ENCODE peak calls at places on chromosome 14, in five cellular contexts. One of them, this sample, is unnamed.

GRCh38 chr14:105475916-105476845 is 1.6 kb downstream of the CRIP2 start:
- DNase-seq in upper lobe of right lung: no peak
- DNase-seq in prostate gland: no peak
- DNase-seq in heart left ventricle: peak
- DNase-seq in activated CD4-positive, CD25-positive, alpha-beta regulatory T cell: no peak
- DNase-seq in this sample: no peak

GRCh38 chr14:89427426-89428162 is 10.6 kb upstream of the FOXN3 start:
- DNase-seq in upper lobe of right lung: peak
- DNase-seq in heart left ventricle: no peak
- DNase-seq in activated CD4-positive, CD25-positive, alpha-beta regulatory T cell: no peak
- DNase-seq in prostate gland: peak
- DNase-seq in this sample: no peak

GRCh38 chr14:51834218-51834617 is 26.2 kb upstream of the GNG2 start:
- DNase-seq in heart left ventricle: no peak
- DNase-seq in upper lobe of right lung: no peak
- DNase-seq in prostate gland: no peak
- DNase-seq in activated CD4-positive, CD25-positive, alpha-beta regulatory T cell: no peak
- DNase-seq in this sample: no peak

GRCh38 chr14:99566009-99566389 is 38.0 kb downstream of the CCDC85C start:
- DNase-seq in prostate gland: peak
- DNase-seq in upper lobe of right lung: no peak
- DNase-seq in heart left ventricle: no peak
- DNase-seq in activated CD4-positive, CD25-positive, alpha-beta regulatory T cell: no peak
- DNase-seq in this sample: no peak

GRCh38 chr14:24426912-24427536 is 2.4 kb downstream of the CBLN3 start:
- DNase-seq in prostate gland: no peak
- DNase-seq in heart left ventricle: no peak
- DNase-seq in upper lobe of right lung: no peak
- DNase-seq in activated CD4-positive, CD25-positive, alpha-beta regulatory T cell: no peak
- DNase-seq in this sample: no peak

GRCh38 chr14:103626150-103626850 is 2.7 kb upstream of the KLC1 start:
- DNase-seq in prostate gland: no peak
- DNase-seq in upper lobe of right lung: no peak
- DNase-seq in activated CD4-positive, CD25-positive, alpha-beta regulatory T cell: no peak
- DNase-seq in heart left ventricle: no peak
- DNase-seq in this sample: no peak

GRCh38 chr14:99331796-99332195 is 59.8 kb upstream of the BCL11B start:
- DNase-seq in activated CD4-positive, CD25-positive, alpha-beta regulatory T cell: no peak
- DNase-seq in heart left ventricle: no peak
- DNase-seq in prostate gland: no peak
- DNase-seq in upper lobe of right lung: peak
- DNase-seq in this sample: no peak

GRCh38 chr14:98138666-98139065 is 1133.3 kb downstream of the BCL11B start:
- DNase-seq in upper lobe of right lung: no peak
- DNase-seq in heart left ventricle: no peak
- DNase-seq in prostate gland: peak
- DNase-seq in activated CD4-positive, CD25-positive, alpha-beta regulatory T cell: peak
- DNase-seq in this sample: no peak

GRCh38 chr14:103727313-103728000 is 11.8 kb downstream of the ZFYVE21 start:
- DNase-seq in upper lobe of right lung: peak
- DNase-seq in heart left ventricle: no peak
- DNase-seq in activated CD4-positive, CD25-positive, alpha-beta regulatory T cell: no peak
- DNase-seq in prostate gland: peak
- DNase-seq in this sample: no peak

GRCh38 chr14:70152704-70153103 is 36.0 kb downstream of the SLC8A3 start:
- DNase-seq in activated CD4-positive, CD25-positive, alpha-beta regulatory T cell: no peak
- DNase-seq in upper lobe of right lung: no peak
- DNase-seq in heart left ventricle: no peak
- DNase-seq in prostate gland: no peak
- DNase-seq in this sample: no peak

GRCh38 chr14:68791078-68791983 is 1.5 kb downstream of the ZFP36L1 start:
- DNase-seq in activated CD4-positive, CD25-positive, alpha-beta regulatory T cell: no peak
- DNase-seq in prostate gland: no peak
- DNase-seq in heart left ventricle: peak
- DNase-seq in upper lobe of right lung: no peak
- DNase-seq in this sample: no peak

GRCh38 chr14:102320033-102320660 is 601 bp downstream of the ZNF839 start:
- DNase-seq in upper lobe of right lung: peak
- DNase-seq in heart left ventricle: peak
- DNase-seq in activated CD4-positive, CD25-positive, alpha-beta regulatory T cell: no peak
- DNase-seq in prostate gland: peak
- DNase-seq in this sample: no peak

GRCh38 chr14:28765169-28765906 is 1.2 kb upstream of the FOXG1 start:
- DNase-seq in heart left ventricle: no peak
- DNase-seq in prostate gland: no peak
- DNase-seq in upper lobe of right lung: no peak
- DNase-seq in activated CD4-positive, CD25-positive, alpha-beta regulatory T cell: no peak
- DNase-seq in this sample: no peak

GRCh38 chr14:49882826-49883694 is 9.8 kb upstream of the ARF6 start:
- DNase-seq in upper lobe of right lung: no peak
- DNase-seq in heart left ventricle: no peak
- DNase-seq in prostate gland: no peak
- DNase-seq in activated CD4-positive, CD25-positive, alpha-beta regulatory T cell: no peak
- DNase-seq in this sample: no peak

GRCh38 chr14:101195309-101195724 is 291.8 kb upstream of the RTL1 start:
- DNase-seq in upper lobe of right lung: peak
- DNase-seq in activated CD4-positive, CD25-positive, alpha-beta regulatory T cell: no peak
- DNase-seq in prostate gland: no peak
- DNase-seq in heart left ventricle: no peak
- DNase-seq in this sample: no peak

GRCh38 chr14:94559638-94560290 is 1.5 kb upstream of the SERPINA4 start:
- DNase-seq in heart left ventricle: no peak
- DNase-seq in prostate gland: no peak
- DNase-seq in upper lobe of right lung: no peak
- DNase-seq in activated CD4-positive, CD25-positive, alpha-beta regulatory T cell: no peak
- DNase-seq in this sample: no peak

GRCh38 chr14:65469903-65470302 is 57.4 kb downstream of the FUT8 start:
- DNase-seq in prostate gland: no peak
- DNase-seq in activated CD4-positive, CD25-positive, alpha-beta regulatory T cell: no peak
- DNase-seq in heart left ventricle: no peak
- DNase-seq in upper lobe of right lung: no peak
- DNase-seq in this sample: no peak

GRCh38 chr14:32702571-32702970 is 236.1 kb upstream of the NPAS3 start:
- DNase-seq in upper lobe of right lung: no peak
- DNase-seq in activated CD4-positive, CD25-positive, alpha-beta regulatory T cell: peak
- DNase-seq in heart left ventricle: peak
- DNase-seq in prostate gland: peak
- DNase-seq in this sample: no peak

GRCh38 chr14:99899578-99900178 is 106.5 kb downstream of the EML1 start:
- DNase-seq in activated CD4-positive, CD25-positive, alpha-beta regulatory T cell: no peak
- DNase-seq in prostate gland: no peak
- DNase-seq in heart left ventricle: no peak
- DNase-seq in upper lobe of right lung: no peak
- DNase-seq in this sample: no peak

GRCh38 chr14:101359221-101360044 is 201.9 kb upstream of the DIO3 start:
- DNase-seq in prostate gland: peak
- DNase-seq in upper lobe of right lung: no peak
- DNase-seq in activated CD4-positive, CD25-positive, alpha-beta regulatory T cell: no peak
- DNase-seq in heart left ventricle: peak
- DNase-seq in this sample: no peak

GRCh38 chr14:75487155-75487671 is 35.1 kb upstream of the BATF start:
- DNase-seq in heart left ventricle: no peak
- DNase-seq in prostate gland: no peak
- DNase-seq in upper lobe of right lung: no peak
- DNase-seq in activated CD4-positive, CD25-positive, alpha-beta regulatory T cell: no peak
- DNase-seq in this sample: no peak

GRCh38 chr14:22848391-22849164 is 12.2 kb downstream of the MMP14 start:
- DNase-seq in upper lobe of right lung: peak
- DNase-seq in prostate gland: no peak
- DNase-seq in heart left ventricle: peak
- DNase-seq in activated CD4-positive, CD25-positive, alpha-beta regulatory T cell: no peak
- DNase-seq in this sample: no peak

GRCh38 chr14:97584528-97584927 is 787.3 kb downstream of the VRK1 start:
- DNase-seq in heart left ventricle: no peak
- DNase-seq in activated CD4-positive, CD25-positive, alpha-beta regulatory T cell: no peak
- DNase-seq in upper lobe of right lung: no peak
- DNase-seq in prostate gland: no peak
- DNase-seq in this sample: no peak

GRCh38 chr14:70425349-70425748 is 8.5 kb upstream of the SYNJ2BP start:
- DNase-seq in upper lobe of right lung: no peak
- DNase-seq in activated CD4-positive, CD25-positive, alpha-beta regulatory T cell: no peak
- DNase-seq in prostate gland: no peak
- DNase-seq in heart left ventricle: peak
- DNase-seq in this sample: no peak

GRCh38 chr14:105938959-105939358 is 412.6 kb downstream of the TMEM121 start:
- DNase-seq in prostate gland: no peak
- DNase-seq in upper lobe of right lung: no peak
- DNase-seq in activated CD4-positive, CD25-positive, alpha-beta regulatory T cell: no peak
- DNase-seq in heart left ventricle: no peak
- DNase-seq in this sample: no peak

GRCh38 chr14:90235179-90235976 is 21.0 kb upstream of the PSMC1 start:
- DNase-seq in upper lobe of right lung: peak
- DNase-seq in heart left ventricle: peak
- DNase-seq in prostate gland: peak
- DNase-seq in activated CD4-positive, CD25-positive, alpha-beta regulatory T cell: peak
- DNase-seq in this sample: peak

GRCh38 chr14:47549886-47550285 is 125.5 kb downstream of the MDGA2 start:
- DNase-seq in activated CD4-positive, CD25-positive, alpha-beta regulatory T cell: no peak
- DNase-seq in prostate gland: no peak
- DNase-seq in heart left ventricle: no peak
- DNase-seq in upper lobe of right lung: no peak
- DNase-seq in this sample: no peak

This sample was measured in NCI-H1930.